ENCODE peak calls at places on chromosome 18, in seven cellular contexts. H, C, V, G, I, U and A are unnamed samples.

GRCh38 chr18:24552218-24552617 is 91.8 kb downstream of the HRH4 start:
- DNase-seq in H (no peak), C (no peak), V (no peak), G (no peak), I (no peak), U (no peak), A (no peak)

GRCh38 chr18:26429535-26429934 is 118.8 kb downstream of the KCTD1 start:
- DNase-seq in H (no peak), C (peak; percentile 17), V (no peak), G (peak; percentile 73), I (no peak), U (no peak), A (peak; percentile 75)

GRCh38 chr18:59718108-59719057 is 21.2 kb upstream of the CCBE1 start:
- DNase-seq in H (no peak), C (peak; percentile 23), V (no peak), G (peak; percentile 96), I (no peak), U (no peak), A (peak; percentile 78)

GRCh38 chr18:22432672-22433137 is 15.0 kb upstream of the CTAGE1 start:
- DNase-seq in H (peak; percentile 20), C (no peak), V (no peak), G (peak; percentile 98), I (peak; percentile 90), U (no peak), A (peak; percentile 94)

GRCh38 chr18:53689886-53690285 is 534.6 kb downstream of the MBD2 start:
- DNase-seq in H (no peak), C (no peak), V (no peak), G (no peak), I (no peak), U (no peak), A (no peak)

GRCh38 chr18:46488472-46489213 is 168.4 kb downstream of the LOXHD1 start:
- DNase-seq in H (no peak), C (no peak), V (no peak), G (no peak), I (no peak), U (no peak), A (no peak)

GRCh38 chr18:3794537-3795348 is 344.8 kb downstream of the TGIF1 start:
- DNase-seq in H (no peak), C (no peak), V (no peak), G (peak; percentile 99), I (no peak), U (no peak), A (peak; percentile 96)

GRCh38 chr18:7317804-7318231 is 86.9 kb downstream of the LRRC30 start:
- DNase-seq in H (no peak), C (no peak), V (no peak), G (no peak), I (no peak), U (no peak), A (no peak)

GRCh38 chr18:7459851-7460774 is 107.0 kb upstream of the PTPRM start:
- DNase-seq in H (no peak), C (no peak), V (no peak), G (no peak), I (no peak), U (no peak), A (peak; percentile 3)

GRCh38 chr18:54254265-54254758 is 15.0 kb upstream of the POLI start:
- DNase-seq in H (no peak), C (no peak), V (no peak), G (peak; percentile 15), I (no peak), U (no peak), A (peak; percentile 65)

GRCh38 chr18:45519881-45520280 is 95.4 kb upstream of the SLC14A2 start:
- DNase-seq in H (no peak), C (no peak), V (no peak), G (peak; percentile 35), I (no peak), U (no peak), A (no peak)

GRCh38 chr18:44096016-44096415 is 584.7 kb upstream of the SETBP1 start:
- DNase-seq in H (no peak), C (no peak), V (no peak), G (peak; percentile 49), I (no peak), U (no peak), A (peak; percentile 65)

GRCh38 chr18:77520767-77521166 is 271.1 kb downstream of the GALR1 start:
- DNase-seq in H (no peak), C (no peak), V (no peak), G (no peak), I (no peak), U (no peak), A (no peak)

GRCh38 chr18:77141401-77142118 is 9.0 kb upstream of the MBP start:
- DNase-seq in H (no peak), C (no peak), V (no peak), G (no peak), I (no peak), U (peak; percentile 43), A (no peak)

GRCh38 chr18:49768051-49768391 is 45.3 kb downstream of the ACAA2 start:
- DNase-seq in H (peak; percentile 37), C (peak; percentile 47), V (peak; percentile 54), G (peak; percentile 86), I (no peak), U (peak; percentile 75), A (peak; percentile 83)

GRCh38 chr18:26322892-26323653 is 96.8 kb downstream of the TAF4B start:
- DNase-seq in H (no peak), C (no peak), V (no peak), G (peak; percentile 16), I (no peak), U (no peak), A (peak; percentile 20)

GRCh38 chr18:8989855-8990254 is 112.6 kb upstream of the NDUFV2 start:
- DNase-seq in H (no peak), C (no peak), V (no peak), G (no peak), I (no peak), U (no peak), A (no peak)

GRCh38 chr18:8988262-8988871 is 114.1 kb upstream of the NDUFV2 start:
- DNase-seq in H (peak; percentile 71), C (peak; percentile 37), V (peak; percentile 70), G (peak; percentile 77), I (peak; percentile 38), U (peak; percentile 72), A (peak; percentile 73)

GRCh38 chr18:8991131-8991530 is 111.4 kb upstream of the NDUFV2 start:
- DNase-seq in H (no peak), C (no peak), V (no peak), G (peak; percentile 32), I (no peak), U (no peak), A (no peak)

GRCh38 chr18:8989017-8989416 is 113.5 kb upstream of the NDUFV2 start:
- DNase-seq in H (peak; percentile 58), C (no peak), V (no peak), G (no peak), I (no peak), U (no peak), A (no peak)

GRCh38 chr18:8990276-8991031 is 112.0 kb upstream of the NDUFV2 start:
- DNase-seq in H (no peak), C (peak; percentile 8), V (no peak), G (peak; percentile 20), I (no peak), U (no peak), A (no peak)
- H3K4me3 ChIP-seq in H (no peak overlapping the region), C (no peak overlapping the region), V (no peak overlapping the region), G (no peak overlapping the region), I (no peak overlapping the region), U (no peak overlapping the region), A (no peak overlapping the region)

GRCh38 chr18:58258707-58259342 is 214.8 kb downstream of the NEDD4L start:
- DNase-seq in H (no peak), C (peak; percentile 47), V (no peak), G (no peak), I (no peak), U (no peak), A (peak; percentile 23)
- H3K4me3 ChIP-seq in H (no peak overlapping the region), C (peak overlapping the region; percentile 65), V (no peak overlapping the region), G (no peak overlapping the region), I (no peak overlapping the region), U (no peak overlapping the region), A (no peak overlapping the region)

GRCh38 chr18:11148655-11149440 is 521 bp downstream of the PIEZO2 start:
- DNase-seq in H (no peak), C (no peak), V (no peak), G (no peak), I (no peak), U (no peak), A (no peak)
- H3K4me3 ChIP-seq in H (no peak overlapping the region), C (no peak overlapping the region), V (peak overlapping the region; percentile 26), G (no peak overlapping the region), I (peak overlapping the region; percentile 50), U (peak overlapping the region; percentile 51), A (peak overlapping the region; percentile 36)

GRCh38 chr18:42883177-42883576 is 232.3 kb downstream of the RIT2 start:
- DNase-seq in H (no peak), C (no peak), V (no peak), G (no peak), I (no peak), U (no peak), A (no peak)
- H3K4me3 ChIP-seq in H (no peak overlapping the region), C (no peak overlapping the region), V (no peak overlapping the region), G (no peak overlapping the region), I (no peak overlapping the region), U (no peak overlapping the region), A (no peak overlapping the region)

GRCh38 chr18:32769242-32770180 is 3.3 kb downstream of the KLHL14 start:
- DNase-seq in H (no peak), C (no peak), V (no peak), G (no peak), I (no peak), U (no peak), A (no peak)
- H3K4me3 ChIP-seq in H (no peak overlapping the region), C (no peak overlapping the region), V (peak overlapping the region; percentile 37), G (no peak overlapping the region), I (no peak overlapping the region), U (peak overlapping the region; percentile 30), A (no peak overlapping the region)